ENCODE peak calls at places on chromosomes 13 and 19, in nine cellular contexts. D is transverse colon, H is spleen, K is body of pancreas, V is tibial nerve, Z is uterus, O is sigmoid colon, Y is IMR-90, X is stomach. E is an unnamed sample.

GRCh38 chr13:90591927-90592268 is 755.6 kb upstream of the MIR17HG start:
- DNase-seq in D (no peak), H (no peak), K (no peak), V (no peak), Z (no peak), O (no peak), Y (no peak), X (no peak), E (no peak)

GRCh38 chr13:44238011-44238421 is 135.6 kb upstream of the SERP2 start:
- DNase-seq in D (no peak), H (no peak), K (no peak), V (no peak), Z (no peak), O (no peak), Y (peak), X (no peak), E (no peak)

GRCh38 chr13:106348032-106348431 is 187.4 kb downstream of the EFNB2 start:
- DNase-seq in D (no peak), H (no peak), K (no peak), V (no peak), Z (no peak), O (no peak), Y (peak), X (no peak), E (no peak)

GRCh38 chr13:40438999-40439797 is 227.2 kb downstream of the FOXO1 start:
- DNase-seq in D (no peak), H (no peak), K (peak), V (peak), Z (peak), O (no peak), Y (no peak), X (no peak), E (no peak)

GRCh38 chr19:56946164-56946563 is 105.6 kb upstream of the PEG3 start:
- DNase-seq in D (no peak), H (no peak), K (no peak), V (no peak), Z (no peak), O (no peak), Y (no peak), X (no peak), E (no peak)

GRCh38 chr13:69761581-69761980 is 346.0 kb upstream of the ATXN8OS start:
- DNase-seq in D (no peak), H (no peak), K (no peak), V (no peak), Z (no peak), O (no peak), Y (no peak), X (no peak), E (no peak)

GRCh38 chr19:40872209-40872608 is 9.8 kb downstream of the CYP2A7 start:
- DNase-seq in D (no peak), H (no peak), K (no peak), V (no peak), Z (no peak), O (no peak), Y (no peak), X (no peak), E (no peak)

GRCh38 chr13:112773601-112774447 is 84.0 kb downstream of the ATP11A start:
- DNase-seq in D (no peak), H (peak), K (no peak), V (no peak), Z (no peak), O (no peak), Y (no peak), X (no peak), E (peak)

GRCh38 chr19:8083141-8083540 is 30.6 kb downstream of the CCL25 start:
- DNase-seq in D (no peak), H (no peak), K (no peak), V (no peak), Z (no peak), O (no peak), Y (no peak), X (no peak), E (no peak)

GRCh38 chr13:33931397-33931987 is 113.5 kb downstream of the RFC3 start:
- DNase-seq in D (no peak), H (no peak), K (peak), V (peak), Z (no peak), O (no peak), Y (peak), X (no peak), E (no peak)

GRCh38 chr19:44050740-44051653 is 839 bp upstream of the ZNF223 start:
- DNase-seq in D (peak), H (no peak), K (peak), V (no peak), Z (no peak), O (no peak), Y (no peak), X (peak), E (no peak)

GRCh38 chr19:34998777-34999497 is 1.2 kb upstream of the GRAMD1A start:
- DNase-seq in D (no peak), H (peak), K (no peak), V (no peak), Z (no peak), O (no peak), Y (no peak), X (no peak), E (no peak)

GRCh38 chr13:24985102-24985501 is 110.8 kb upstream of the PABPC3 start:
- DNase-seq in D (no peak), H (no peak), K (no peak), V (no peak), Z (no peak), O (no peak), Y (no peak), X (no peak), E (no peak)

GRCh38 chr19:46616631-46617322 is 8.1 kb downstream of the PTGIR start:
- DNase-seq in D (peak), H (peak), K (peak), V (no peak), Z (no peak), O (no peak), Y (peak), X (peak), E (no peak)

GRCh38 chr19:52748336-52748950 is 13.6 kb upstream of the ZNF611 start:
- DNase-seq in D (no peak), H (no peak), K (no peak), V (no peak), Z (peak), O (no peak), Y (peak), X (no peak), E (no peak)

DNA sequence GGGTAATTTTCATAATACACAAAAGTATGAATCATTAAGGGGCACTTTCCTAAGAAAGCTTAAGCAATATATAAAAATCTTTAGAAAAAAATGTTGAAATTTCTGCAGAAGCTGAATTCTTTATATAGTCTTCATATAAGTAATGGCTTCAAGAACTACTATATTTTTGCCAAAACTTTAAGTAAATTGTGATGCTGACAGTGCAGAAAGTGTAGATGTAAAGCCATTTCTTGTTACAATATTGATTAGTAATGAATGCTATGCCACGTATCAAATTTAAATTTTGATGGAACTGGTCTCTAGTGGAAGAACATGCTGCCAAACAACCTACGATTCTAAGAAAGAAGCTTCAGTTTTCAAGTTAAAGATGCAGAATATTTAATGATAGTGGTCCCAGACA is 1210.0 kb downstream of the SLITRK1 start:
- DNase-seq in D (no peak), H (no peak), K (no peak), V (no peak), Z (no peak), O (no peak), Y (no peak), X (no peak), E (no peak)
- H3K4me3 ChIP-seq in D (no peak), H (no peak), K (no peak), V (no peak), Z (no peak), O (no peak), Y (no peak), X (no peak), E (no peak)

DNA sequence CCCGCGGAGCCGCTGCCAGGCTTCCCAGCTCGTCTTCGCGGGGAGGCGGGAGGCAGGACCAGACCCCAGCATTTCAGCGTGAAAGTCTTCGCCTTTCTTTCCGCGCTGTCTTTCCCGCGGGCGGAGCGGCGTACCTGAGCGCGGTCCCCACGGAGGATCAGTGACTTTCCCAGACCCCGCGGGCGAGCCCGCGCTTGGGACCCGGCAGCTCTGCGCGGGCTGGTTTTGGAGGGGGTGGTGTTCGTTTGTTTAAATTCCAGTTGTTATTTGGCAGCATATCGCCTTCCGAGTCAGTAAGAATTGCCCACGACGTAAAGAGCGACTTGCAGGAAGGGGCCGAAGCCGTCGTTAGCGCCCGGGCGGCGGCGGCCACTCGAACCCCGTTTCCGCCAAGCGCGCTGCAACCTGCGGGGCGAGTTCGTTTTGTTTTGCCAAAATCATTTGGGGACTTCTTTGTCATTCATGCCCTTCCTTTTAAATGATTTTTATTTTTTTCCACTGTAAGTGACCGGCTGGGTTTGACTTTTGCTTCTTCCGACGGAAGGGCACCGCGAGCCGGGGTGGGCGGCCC is 76.1 kb downstream of the ZIC5 start:
- DNase-seq in D (no peak), H (no peak), K (no peak), V (no peak), Z (no peak), O (no peak), Y (no peak), X (no peak), E (peak)
- TF ChIP-seq CTCF in D (no peak), H (no peak), K (no peak), V (no peak), Z (no peak), O (no peak), Y (no peak), X (no peak), E (no peak)

DNA sequence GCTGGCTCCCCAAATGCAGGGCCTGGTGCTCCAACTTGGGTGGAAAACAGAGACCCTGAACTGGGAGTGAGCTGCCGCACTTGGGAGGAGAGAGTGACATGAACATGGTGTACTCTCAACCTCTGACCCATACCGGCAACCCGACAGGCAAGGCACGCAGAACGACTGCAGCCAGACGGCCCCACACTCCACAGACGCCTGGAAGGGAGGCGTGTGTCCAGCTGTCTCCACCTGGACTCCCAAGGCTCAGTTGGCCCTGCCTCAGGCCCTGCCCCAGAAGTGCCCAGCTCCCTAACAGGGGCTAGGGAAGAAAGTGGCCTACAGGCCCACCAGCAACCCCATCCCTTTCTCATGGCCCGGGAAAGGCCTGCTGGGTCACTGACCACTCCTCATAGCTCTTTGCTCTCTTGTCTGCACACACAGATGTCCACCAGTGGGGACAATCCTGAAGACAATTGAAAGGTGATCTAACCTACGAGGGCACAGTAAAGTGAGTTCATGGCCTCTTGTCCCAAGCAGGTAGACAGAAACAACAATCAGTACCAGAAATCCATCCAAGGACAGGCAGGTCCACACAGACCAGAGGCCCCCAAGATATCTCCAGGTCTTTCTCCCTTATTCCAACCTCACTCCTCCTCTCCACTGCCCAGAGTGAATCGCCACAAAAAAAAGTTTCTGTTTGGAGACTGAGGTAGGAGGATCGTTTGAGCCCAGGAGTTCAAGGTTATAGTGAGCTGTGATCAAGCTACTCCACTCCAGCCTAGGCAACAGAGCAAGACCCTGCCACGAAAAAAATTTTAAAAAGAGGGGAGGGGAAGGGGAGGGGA is 28.2 kb downstream of the ELL start:
- DNase-seq in D (no peak), H (peak), K (no peak), V (no peak), Z (no peak), O (peak), Y (no peak), X (no peak), E (no peak)
- TF ChIP-seq POLR2A in D (no peak), H (no peak), K (no peak), V (no peak), Z (no peak), O (no peak), Y (no peak), X (no peak), E (no peak)

DNA sequence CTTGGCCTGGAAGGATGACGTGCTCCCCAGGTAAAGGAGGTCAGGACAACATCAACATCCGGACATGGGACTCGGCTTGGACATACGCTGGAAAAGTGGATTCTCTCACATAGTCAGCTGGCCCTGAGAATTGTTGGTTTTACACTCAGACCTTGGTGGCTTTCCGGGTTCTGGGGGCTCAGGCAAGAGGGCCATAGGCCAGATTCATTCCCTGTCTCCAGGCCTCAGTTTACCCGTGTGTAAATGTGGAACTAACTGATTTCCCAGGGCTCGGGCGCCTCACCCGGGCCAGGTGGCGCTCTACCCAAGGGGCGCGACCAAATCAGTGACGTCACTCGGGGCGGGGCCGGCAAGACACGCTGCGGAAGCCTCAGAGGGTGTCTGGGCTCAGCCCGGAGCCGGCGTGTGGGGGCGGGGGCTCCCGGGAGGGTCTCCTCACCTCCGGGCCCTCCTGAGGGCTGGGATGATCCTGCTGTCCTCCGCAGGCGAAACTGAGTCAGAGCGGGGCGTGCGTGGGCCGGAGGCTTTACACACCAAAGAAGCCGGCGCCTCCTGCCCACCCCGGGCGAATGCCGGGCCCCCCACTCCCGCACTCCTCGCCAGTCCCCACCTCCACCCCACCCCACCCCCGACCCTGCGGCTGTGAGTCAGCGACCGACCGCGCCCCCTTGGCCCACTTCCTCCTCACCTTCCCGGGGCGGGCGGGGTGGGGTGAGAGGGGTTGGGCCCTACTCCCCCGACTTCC is 861 bp upstream of the VASP start:
- DNase-seq in D (peak), H (peak), K (peak), V (peak), Z (peak), O (peak), Y (peak), X (peak), E (peak)
- H3K4me3 ChIP-seq in D (peak), H (peak), K (peak), V (peak), Z (peak), O (peak), Y (peak), X (peak), E (peak)

GRCh38 chr19:11014403-11014911 is 53.6 kb downstream of the SMARCA4 start:
- DNase-seq in D (no peak), H (no peak), K (no peak), V (no peak), Z (no peak), O (no peak), Y (no peak), X (no peak), E (no peak)
- TF ChIP-seq CTCF in D (no peak), H (no peak), K (no peak), V (no peak), Z (no peak), O (no peak), Y (no peak), X (no peak), E (no peak)

E was measured in lower leg skin.